ENCODE peak calls at places on chromosomes 3 and 15, in five cellular contexts. B is neuronal stem cell, F is uterus, Y is heart left ventricle, M is stomach. N is an unnamed sample. For H3K4me1, the result is how much of the 10 kb centered on the place peaks cover.

GRCh38 chr15:77629070-77630030 is 3.4 kb downstream of the LINGO1 start:
- DNase-seq in B (no peak), Y (no peak), F (no peak), M (no peak), N (no peak)

GRCh38 chr3:46372492-46373359 is 2.0 kb downstream of the CCR5 start:
- DNase-seq in B (no peak), M (no peak), F (no peak), Y (no peak), N (no peak)

GRCh38 chr15:95263751-95264150 is 1032.4 kb downstream of the MCTP2 start:
- DNase-seq in M (no peak), Y (no peak), F (no peak), B (no peak), N (no peak)

GRCh38 chr3:58835075-58835474 is 168.5 kb upstream of the FAM3D start:
- DNase-seq in M (no peak), F (no peak), Y (no peak), B (no peak), N (no peak)

GRCh38 chr15:90680371-90680935 is 36.7 kb upstream of the BLM start:
- DNase-seq in M (no peak), B (no peak), Y (no peak), F (peak), N (peak)

GRCh38 chr15:40755821-40756220 is 767 bp upstream of the RMDN3 start:
- DNase-seq in F (no peak), B (no peak), M (no peak), Y (no peak), N (no peak)

GRCh38 chr15:84761534-84762190 is 13.3 kb downstream of the ZNF592 start:
- DNase-seq in Y (no peak), F (no peak), B (no peak), M (no peak), N (no peak)

GRCh38 chr3:17640466-17640865 is 102.0 kb downstream of the TBC1D5 start:
- DNase-seq in B (no peak), M (no peak), F (no peak), Y (no peak), N (no peak)

GRCh38 chr15:74869372-74869725 is 3.8 kb downstream of the SCAMP2 start:
- DNase-seq in B (no peak), M (no peak), Y (no peak), F (no peak), N (no peak)

GRCh38 chr3:133669949-133670524 is 8.3 kb upstream of the TOPBP1 start:
- DNase-seq in F (no peak), Y (no peak), M (no peak), B (no peak), N (no peak)

GRCh38 chr3:190902292-190902691 is 39.8 kb upstream of the GMNC start:
- DNase-seq in B (no peak), Y (no peak), F (no peak), M (no peak), N (no peak)

GRCh38 chr15:89837134-89837829 is 22.6 kb upstream of the ANPEP start:
- DNase-seq in Y (no peak), B (no peak), F (no peak), M (no peak), N (no peak)

GRCh38 chr3:62798000-62798399 is 77.2 kb downstream of the CADPS start:
- DNase-seq in F (no peak), B (no peak), M (no peak), Y (no peak), N (no peak)

GRCh38 chr15:87873501-87873900 is 383.0 kb downstream of the NTRK3 start:
- DNase-seq in B (no peak), F (no peak), M (no peak), Y (no peak), N (no peak)

GRCh38 chr15:29921130-29921601 is 98.9 kb upstream of the TJP1 start:
- DNase-seq in M (no peak), F (no peak), Y (no peak), B (no peak), N (no peak)
- H3K4me1 ChIP-seq in M (under half), F (under half), Y (under half), B (under half), N (under half)

GRCh38 chr15:68798695-68799094 is 22.0 kb downstream of the ANP32A start:
- DNase-seq in Y (no peak), M (no peak), F (no peak), B (no peak), N (no peak)

GRCh38 chr15:68796576-68796975 is 24.1 kb downstream of the ANP32A start:
- DNase-seq in F (no peak), M (no peak), B (no peak), Y (no peak), N (no peak)

GRCh38 chr15:68795298-68795848 is 25.3 kb downstream of the ANP32A start:
- DNase-seq in B (peak), F (peak), Y (peak), M (peak), N (peak)

GRCh38 chr15:68797157-68797556 is 23.5 kb downstream of the ANP32A start:
- DNase-seq in B (no peak), Y (no peak), F (no peak), M (no peak), N (no peak)

DNA sequence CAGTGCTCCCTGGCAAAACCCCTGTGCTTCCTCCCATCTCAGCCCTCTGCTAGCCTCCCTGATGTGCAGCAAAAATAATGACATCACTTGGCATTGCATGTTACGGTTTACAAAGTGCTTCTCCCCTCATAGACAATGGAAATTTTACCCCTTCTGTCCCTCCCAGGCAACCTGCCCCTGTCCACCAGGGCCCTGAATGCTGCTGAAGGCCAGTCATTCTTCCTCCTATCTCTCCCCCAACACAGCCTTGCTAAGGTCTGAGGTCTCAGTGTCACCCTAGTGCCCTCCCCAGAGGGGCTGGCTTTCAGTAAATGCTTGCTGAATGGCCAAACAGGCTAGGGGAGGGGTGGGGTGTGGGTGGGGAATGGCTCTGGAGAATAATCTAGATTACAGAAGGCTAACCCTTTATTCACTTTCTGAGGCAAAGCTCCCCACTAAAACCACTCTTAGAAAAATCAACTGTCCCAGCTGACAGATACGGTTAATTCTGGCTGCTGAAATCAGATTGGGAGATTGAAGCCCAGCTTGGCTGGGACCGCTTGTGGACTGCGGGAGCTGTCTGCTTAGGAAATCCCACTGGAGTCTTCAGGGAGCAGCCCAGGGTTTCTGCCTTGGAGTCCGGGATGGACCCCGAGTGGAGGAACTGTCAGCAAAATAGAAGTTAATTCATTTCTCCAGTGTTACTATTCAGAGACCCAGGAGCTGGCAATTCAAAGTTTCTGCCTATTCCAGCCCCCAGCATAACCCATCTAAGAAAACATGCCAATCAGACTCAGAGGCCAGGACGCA is 22.9 kb downstream of the ANP32A start:
- DNase-seq in F (no peak), Y (no peak), M (no peak), B (no peak), N (no peak)
- H3K4me1 ChIP-seq in F (under half), Y (half or more), M (half or more), B (under half), N (half or more)

DNA sequence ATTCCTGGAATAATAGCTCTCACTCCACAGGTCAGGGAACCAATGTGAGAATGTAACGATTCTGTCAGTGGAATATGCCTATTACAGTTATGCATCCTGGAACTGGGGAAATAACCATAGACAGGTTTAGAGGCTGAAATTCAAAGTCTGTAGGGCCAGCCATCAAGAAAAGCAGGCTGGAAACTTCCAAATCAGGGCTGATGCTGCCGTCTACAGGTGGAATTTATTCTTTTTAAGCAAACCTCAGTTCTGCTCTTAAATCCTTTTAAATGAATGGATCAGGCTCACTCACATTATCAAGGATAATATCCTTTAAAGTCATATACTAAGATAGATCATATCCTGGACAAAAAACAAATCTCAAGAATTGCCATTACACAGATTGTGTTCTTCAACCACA is 699.8 kb downstream of the NR2F2 start:
- DNase-seq in Y (no peak), F (no peak), M (no peak), B (no peak), N (no peak)
- H3K4me1 ChIP-seq in Y (under half), F (under half), M (under half), B (under half), N (under half)

GRCh38 chr3:172138031-172138538 is 98.7 kb downstream of the FNDC3B start:
- DNase-seq in M (no peak), B (no peak), F (no peak), Y (no peak), N (no peak)

GRCh38 chr3:172137287-172138030 is 98.1 kb downstream of the FNDC3B start:
- DNase-seq in M (no peak), F (no peak), Y (no peak), B (no peak), N (no peak)

GRCh38 chr3:172139528-172140276 is 100.3 kb downstream of the FNDC3B start:
- DNase-seq in B (no peak), F (no peak), Y (no peak), M (no peak), N (no peak)

GRCh38 chr3:172140499-172141391 is 101.4 kb downstream of the FNDC3B start:
- DNase-seq in B (no peak), M (no peak), F (peak), Y (peak), N (no peak)

DNA sequence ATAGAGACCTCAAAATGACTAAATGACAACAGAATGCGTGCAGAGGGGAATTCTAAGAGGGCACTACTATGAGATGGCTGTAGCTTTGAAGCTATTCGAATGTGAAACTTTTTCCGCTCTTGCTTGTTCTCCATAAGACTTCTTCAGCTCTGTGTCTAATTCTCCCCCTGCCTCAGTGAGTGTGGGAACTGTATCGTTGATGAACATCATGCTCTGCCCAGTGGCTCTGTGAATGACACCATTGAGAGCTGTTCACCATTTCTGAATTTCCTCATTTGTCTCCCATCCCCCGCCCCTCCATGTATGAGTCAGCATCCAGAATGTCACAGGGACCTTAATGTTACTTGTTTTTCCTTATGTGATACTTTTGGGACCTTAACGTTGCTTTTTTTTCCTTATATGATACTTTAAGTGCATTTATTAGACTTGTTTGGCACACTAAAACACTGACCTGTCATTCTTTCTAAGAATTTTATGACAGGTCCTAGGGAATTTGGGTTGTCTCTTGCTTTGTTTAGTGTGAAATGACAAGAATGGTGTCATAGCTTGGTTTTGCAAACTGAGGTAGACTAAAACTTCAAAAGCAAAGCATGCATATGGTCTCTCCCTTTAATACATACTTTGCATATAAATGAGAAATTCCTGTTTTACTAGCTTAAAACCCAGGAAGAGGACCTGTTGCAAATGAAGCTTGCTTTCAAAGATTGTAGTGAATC is 99.6 kb downstream of the FNDC3B start:
- DNase-seq in Y (peak), M (peak), F (peak), B (no peak), N (peak)
- H3K4me1 ChIP-seq in Y (half or more), M (half or more), F (under half), B (under half), N (half or more)

DNA sequence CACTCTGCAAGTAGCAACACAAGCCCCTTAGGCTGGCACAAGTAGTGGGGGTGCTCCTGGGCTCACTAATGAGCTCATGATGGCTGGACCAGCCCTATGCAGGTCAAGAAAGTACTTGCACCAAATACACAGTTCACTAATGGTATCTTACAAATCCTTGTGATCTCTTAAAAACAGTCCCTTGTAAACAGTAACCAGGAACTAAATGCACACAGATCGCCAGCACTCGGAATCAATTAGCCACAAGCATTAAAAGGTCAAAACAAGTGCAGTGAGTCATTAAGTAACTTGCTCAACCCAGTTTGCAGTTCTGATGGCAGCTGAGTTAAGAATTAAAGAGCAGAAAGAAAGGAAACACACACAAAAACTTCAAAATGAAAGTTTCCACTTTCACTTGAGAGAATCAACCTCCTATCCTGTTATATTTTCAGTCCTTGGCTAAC is 43.2 kb downstream of the ARHGEF3 start:
- DNase-seq in B (no peak), Y (no peak), M (peak), F (peak), N (no peak)
- H3K4me1 ChIP-seq in B (under half), Y (half or more), M (under half), F (under half), N (under half)

DNA sequence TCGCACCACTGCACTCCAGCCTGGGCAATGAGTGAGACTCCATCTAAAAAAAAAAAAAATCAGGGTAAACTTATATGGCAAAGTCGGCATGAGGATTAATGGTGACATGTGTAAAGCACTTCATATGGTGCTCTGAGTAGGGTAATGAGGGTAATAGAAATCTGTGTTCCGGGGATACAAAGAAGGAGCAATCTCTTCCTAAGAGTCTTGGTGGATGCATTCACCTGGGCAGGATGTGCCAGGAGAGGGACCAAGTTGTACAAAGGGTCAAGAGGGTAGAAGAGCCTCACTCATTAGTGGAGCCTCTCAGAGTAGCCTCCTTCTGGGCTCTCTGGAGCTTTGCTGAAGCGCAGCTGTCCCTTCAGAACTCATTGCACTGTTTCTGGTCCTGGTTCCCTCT is 9.3 kb upstream of the CX3CR1 start:
- DNase-seq in F (no peak), M (no peak), B (no peak), Y (no peak), N (no peak)
- H3K4me1 ChIP-seq in F (under half), M (under half), B (under half), Y (under half), N (under half)

N was measured in tibial nerve.